ENCODE peak calls at places on chromosome 3, in nine cellular contexts. B is GM23338, M is K562, G is GM12878, H is suprapubic skin, S is stomach, W is HCT116, L is transverse colon, E is endothelial cell of umbilical vein. J is an unnamed sample.

GRCh38 chr3:108603689-108604088 is 14.2 kb downstream of the DZIP3 start:
- DNase-seq in B (no peak), M (no peak), G (no peak), H (no peak), S (no peak), W (no peak), L (no peak), E (no peak), J (no peak)

GRCh38 chr3:83655083-83655482 is 1303.7 kb upstream of the CADM2 start:
- DNase-seq in B (no peak), M (no peak), G (no peak), H (no peak), S (no peak), W (no peak), L (no peak), E (no peak), J (no peak)

GRCh38 chr3:69219101-69219708 is 96.8 kb upstream of the LMOD3 start:
- DNase-seq in B (no peak), M (no peak), G (no peak), H (no peak), S (no peak), W (no peak), L (no peak), E (peak; percentile 45), J (no peak)

GRCh38 chr3:116473602-116474001 is 28.3 kb upstream of the LSAMP start:
- DNase-seq in B (no peak), M (no peak), G (no peak), H (no peak), S (no peak), W (no peak), L (no peak), E (no peak), J (no peak)

GRCh38 chr3:3405131-3405530 is 225.6 kb upstream of the CRBN start:
- DNase-seq in B (no peak), M (no peak), G (no peak), H (no peak), S (no peak), W (no peak), L (no peak), E (no peak), J (no peak)

GRCh38 chr3:43606274-43606673 is 15.5 kb downstream of the ANO10 start:
- DNase-seq in B (no peak), M (no peak), G (no peak), H (no peak), S (no peak), W (no peak), L (no peak), E (no peak), J (no peak)

GRCh38 chr3:59192473-59192872 is 142.6 kb upstream of the CFAP20DC start:
- DNase-seq in B (no peak), M (no peak), G (no peak), H (no peak), S (no peak), W (no peak), L (no peak), E (no peak), J (no peak)

GRCh38 chr3:72141264-72141663 is 356.3 kb upstream of the PROK2 start:
- DNase-seq in B (no peak), M (no peak), G (no peak), H (no peak), S (no peak), W (no peak), L (no peak), E (no peak), J (peak; percentile 73)

GRCh38 chr3:135155228-135155627 is 360.2 kb downstream of the EPHB1 start:
- DNase-seq in B (no peak), M (no peak), G (no peak), H (no peak), S (no peak), W (no peak), L (no peak), E (no peak), J (peak; percentile 2)

GRCh38 chr3:41143421-41144031 is 55.8 kb upstream of the CTNNB1 start:
- DNase-seq in B (no peak), M (no peak), G (no peak), H (no peak), S (no peak), W (no peak), L (no peak), E (no peak), J (no peak)

GRCh38 chr3:172040078-172040975 is 949 bp downstream of the FNDC3B start:
- DNase-seq in B (peak; percentile 84), M (peak; percentile 83), G (no peak), H (peak; percentile 89), S (peak; percentile 87), W (peak; percentile 39), L (peak; percentile 84), E (peak; percentile 84), J (no peak)
- TF ChIP-seq POLR2AphosphoS5 in B (no peak), M (no peak), G (peak; percentile 50), H (no peak), S (peak; percentile 78), W (peak; percentile 69), L (peak; percentile 72), E (peak; percentile 79), J (no peak)

GRCh38 chr3:146277953-146278631 is 27.2 kb upstream of the PLSCR4 start:
- DNase-seq in B (no peak), M (no peak), G (no peak), H (no peak), S (no peak), W (no peak), L (no peak), E (peak; percentile 97), J (no peak)
- TF ChIP-seq POLR2AphosphoS5 in B (no peak), M (no peak), G (no peak), H (no peak), S (peak; percentile 4), W (no peak), L (no peak), E (peak; percentile 82), J (no peak)

GRCh38 chr3:148791296-148791695 is 36.3 kb upstream of the CPB1 start:
- DNase-seq in B (no peak), M (no peak), G (no peak), H (no peak), S (no peak), W (no peak), L (no peak), E (no peak), J (no peak)

GRCh38 chr3:148790841-148791240 is 36.8 kb upstream of the CPB1 start:
- DNase-seq in B (no peak), M (no peak), G (no peak), H (no peak), S (no peak), W (no peak), L (peak; percentile 11), E (no peak), J (no peak)

GRCh38 chr3:148794357-148794756 is 33.3 kb upstream of the CPB1 start:
- DNase-seq in B (no peak), M (no peak), G (no peak), H (no peak), S (no peak), W (no peak), L (no peak), E (no peak), J (no peak)

GRCh38 chr3:148791955-148792354 is 35.7 kb upstream of the CPB1 start:
- DNase-seq in B (no peak), M (no peak), G (no peak), H (no peak), S (no peak), W (no peak), L (no peak), E (no peak), J (no peak)

DNA sequence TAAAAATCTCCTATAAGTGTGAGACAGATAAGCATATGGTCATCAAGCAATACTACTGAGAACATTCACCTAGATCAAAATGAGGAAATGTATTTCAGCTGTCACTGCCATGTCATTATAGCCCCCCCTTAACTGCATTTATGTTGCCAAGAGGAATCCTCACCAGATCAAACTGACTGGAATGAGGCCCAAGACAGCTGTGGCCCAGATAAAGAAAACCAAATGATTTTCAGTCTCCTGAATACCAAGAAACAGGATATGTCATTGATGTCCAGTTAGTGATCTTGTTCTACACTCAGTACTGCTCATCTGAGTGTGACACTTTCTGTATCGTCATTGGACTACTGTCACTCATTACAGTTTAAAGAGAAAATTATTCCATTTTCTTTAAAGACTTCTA is 35.1 kb upstream of the CPB1 start:
- DNase-seq in B (no peak), M (no peak), G (no peak), H (no peak), S (no peak), W (no peak), L (no peak), E (no peak), J (no peak)
- TF ChIP-seq POLR2AphosphoS5 in B (no peak), M (no peak), G (no peak), H (no peak), S (no peak), W (no peak), L (no peak), E (no peak), J (no peak)

DNA sequence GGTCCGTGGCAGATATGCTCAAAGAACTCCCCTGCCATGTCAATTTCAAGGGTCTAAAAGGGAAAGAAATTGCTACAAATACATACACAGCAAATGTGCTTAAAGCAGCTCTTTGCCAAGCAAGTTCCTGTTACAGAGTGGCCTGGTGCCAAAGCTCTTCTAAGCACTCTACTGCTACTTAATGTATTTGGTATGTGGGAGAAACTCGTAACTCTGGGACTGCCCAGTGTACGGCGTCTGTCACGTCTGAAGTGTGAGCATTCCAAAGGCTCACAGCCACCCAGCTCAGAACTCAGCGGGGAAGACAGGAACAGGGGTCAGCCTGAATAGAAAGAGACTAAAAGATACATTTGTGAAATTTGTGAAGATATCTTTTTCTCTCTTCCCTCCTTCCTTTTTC is 54.6 kb downstream of the RBMS3 start:
- DNase-seq in B (peak; percentile 45), M (no peak), G (no peak), H (peak; percentile 81), S (peak; percentile 72), W (peak; percentile 15), L (peak; percentile 58), E (peak; percentile 92), J (no peak)
- TF ChIP-seq POLR2AphosphoS5 in B (no peak), M (no peak), G (no peak), H (peak; percentile 56), S (peak; percentile 43), W (no peak), L (peak; percentile 80), E (no peak), J (no peak)

GRCh38 chr3:51705276-51706020 is 1.4 kb upstream of the GRM2 start:
- DNase-seq in B (no peak), M (no peak), G (no peak), H (no peak), S (no peak), W (no peak), L (no peak), E (no peak), J (no peak)

GRCh38 chr3:51708216-51708845 is 1.5 kb downstream of the GRM2 start:
- DNase-seq in B (no peak), M (no peak), G (no peak), H (no peak), S (no peak), W (no peak), L (peak; percentile 2), E (no peak), J (no peak)

GRCh38 chr3:51706021-51706485 is 815 bp upstream of the GRM2 start:
- DNase-seq in B (no peak), M (no peak), G (no peak), H (no peak), S (no peak), W (no peak), L (no peak), E (no peak), J (no peak)

GRCh38 chr3:51709004-51709420 is 2.1 kb downstream of the GRM2 start:
- DNase-seq in B (no peak), M (no peak), G (no peak), H (peak; percentile 61), S (no peak), W (no peak), L (peak; percentile 4), E (no peak), J (no peak)

GRCh38 chr3:51706788-51707731 is at the start of gene GRM2:
- DNase-seq in B (peak; percentile 98), M (peak; percentile 77), G (no peak), H (peak; percentile 82), S (peak; percentile 80), W (no peak), L (peak; percentile 54), E (peak; percentile 66), J (no peak)
- TF ChIP-seq POLR2AphosphoS5 in B (peak; percentile 70), M (no peak), G (no peak), H (no peak), S (no peak), W (no peak), L (no peak), E (no peak), J (no peak)

J was measured in HL-60.